ENCODE peak calls at places on chromosomes 12 and 14, in five cellular contexts. Y is neural progenitor cell, J is esophagus muscularis mucosa, B is uterus, E is dorsolateral prefrontal cortex. L is an unnamed sample.

GRCh38 chr14:54754116-54754622 is 148.5 kb downstream of the GCH1 start:
- DNase-seq in E (no peak), B (no peak), Y (no peak), J (no peak), L (no peak)

GRCh38 chr14:74955229-74955999 is at the start of gene PGF:
- DNase-seq in Y (peak), B (peak), J (no peak), E (peak), L (no peak)

GRCh38 chr12:101927042-101927441 is 49.7 kb downstream of the DRAM1 start:
- DNase-seq in J (no peak), E (no peak), Y (no peak), B (no peak), L (no peak)

GRCh38 chr12:104365921-104366410 is 62.4 kb downstream of the EID3 start:
- DNase-seq in B (no peak), J (no peak), Y (no peak), E (no peak), L (no peak)

GRCh38 chr14:105532111-105532623 is 5.8 kb downstream of the TMEM121 start:
- DNase-seq in B (no peak), E (no peak), J (no peak), Y (no peak), L (no peak)

GRCh38 chr12:53299101-53299453 is 418 bp upstream of the MYG1 start:
- DNase-seq in B (no peak), E (no peak), J (no peak), Y (no peak), L (no peak)

GRCh38 chr14:50620341-50620740 is 47.8 kb downstream of the SAV1 start:
- DNase-seq in J (no peak), E (no peak), B (no peak), Y (no peak), L (no peak)

GRCh38 chr14:95452890-95453712 is 63.3 kb downstream of the SYNE3 start:
- DNase-seq in E (no peak), B (no peak), Y (peak), J (no peak), L (no peak)

GRCh38 chr14:73887116-73887490 is 444 bp downstream of the ZNF410 start:
- DNase-seq in B (no peak), J (no peak), E (no peak), Y (no peak), L (no peak)

GRCh38 chr12:26789731-26790644 is 43.0 kb downstream of the ITPR2 start:
- DNase-seq in Y (no peak), J (no peak), B (no peak), E (no peak), L (no peak)

GRCh38 chr12:32032205-32032810 is 73.1 kb downstream of the RESF1 start:
- DNase-seq in B (no peak), J (no peak), Y (no peak), E (no peak), L (no peak)

GRCh38 chr12:127411141-127411915 is 855.6 kb upstream of the TMEM132C start:
- DNase-seq in B (no peak), E (no peak), J (no peak), Y (no peak), L (no peak)

GRCh38 chr12:25427328-25428249 is 125.5 kb downstream of the LMNTD1 start:
- DNase-seq in B (no peak), J (no peak), E (no peak), Y (no peak), L (no peak)

GRCh38 chr14:55336161-55336560 is 64.9 kb downstream of the FBXO34 start:
- DNase-seq in J (no peak), E (no peak), B (no peak), Y (no peak), L (no peak)

DNA sequence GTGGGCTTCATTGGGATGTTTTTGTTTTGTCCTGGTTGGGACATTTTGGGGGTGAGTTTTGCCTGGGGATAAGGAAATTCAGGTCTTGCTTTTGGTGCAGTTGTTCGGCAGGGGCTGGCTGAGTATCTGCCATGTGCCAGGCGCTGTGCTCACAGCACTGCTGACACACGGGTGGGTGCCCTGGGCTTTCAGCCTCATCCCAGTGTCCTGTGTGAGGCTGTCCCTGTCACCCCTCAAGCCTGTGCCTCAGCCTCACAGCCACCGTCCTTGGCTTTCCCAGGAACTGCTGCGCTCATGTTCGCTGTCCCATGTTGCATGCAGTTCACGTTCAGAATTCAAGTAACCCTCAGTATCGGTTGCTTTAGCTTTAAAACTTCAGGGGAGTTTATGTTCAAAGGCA is 24.9 kb downstream of the XRCC3 start:
- DNase-seq in E (no peak), Y (no peak), B (no peak), J (no peak), L (no peak)
- TF ChIP-seq CTCF in E (no peak), Y (no peak), B (no peak), J (no peak), L (no peak)

GRCh38 chr14:59356298-59356697 is 108.9 kb downstream of the GPR135 start:
- DNase-seq in J (no peak), E (no peak), Y (no peak), B (no peak), L (no peak)

GRCh38 chr14:59354666-59355065 is 110.5 kb downstream of the GPR135 start:
- DNase-seq in B (no peak), E (no peak), Y (no peak), J (no peak), L (no peak)

GRCh38 chr14:59356783-59357182 is 108.4 kb downstream of the GPR135 start:
- DNase-seq in J (no peak), Y (no peak), B (no peak), E (no peak), L (no peak)

GRCh38 chr14:59352951-59353350 is 112.2 kb downstream of the GPR135 start:
- DNase-seq in E (no peak), B (no peak), Y (no peak), J (no peak), L (no peak)

DNA sequence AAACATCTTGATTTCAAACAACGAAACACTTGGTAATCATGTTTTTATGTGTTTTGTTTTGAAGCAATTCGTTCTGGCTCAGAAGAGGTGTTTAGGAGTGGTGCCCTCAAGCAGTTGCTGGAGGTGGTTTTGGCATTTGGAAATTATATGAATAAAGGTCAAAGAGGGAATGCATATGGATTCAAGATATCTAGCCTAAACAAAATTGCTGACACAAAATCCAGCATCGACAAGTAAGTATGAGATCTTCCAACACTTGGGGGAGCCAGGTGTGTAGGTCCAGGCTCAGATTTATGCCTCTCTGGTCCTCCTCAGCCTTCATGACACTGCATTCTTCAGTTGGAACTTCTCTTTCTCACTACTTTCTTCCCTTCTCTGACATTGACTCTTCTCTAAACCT is 110.1 kb downstream of the GPR135 start:
- DNase-seq in B (no peak), J (no peak), Y (no peak), E (no peak), L (no peak)
- TF ChIP-seq CTCF in B (no peak), J (no peak), Y (no peak), E (no peak), L (no peak)

DNA sequence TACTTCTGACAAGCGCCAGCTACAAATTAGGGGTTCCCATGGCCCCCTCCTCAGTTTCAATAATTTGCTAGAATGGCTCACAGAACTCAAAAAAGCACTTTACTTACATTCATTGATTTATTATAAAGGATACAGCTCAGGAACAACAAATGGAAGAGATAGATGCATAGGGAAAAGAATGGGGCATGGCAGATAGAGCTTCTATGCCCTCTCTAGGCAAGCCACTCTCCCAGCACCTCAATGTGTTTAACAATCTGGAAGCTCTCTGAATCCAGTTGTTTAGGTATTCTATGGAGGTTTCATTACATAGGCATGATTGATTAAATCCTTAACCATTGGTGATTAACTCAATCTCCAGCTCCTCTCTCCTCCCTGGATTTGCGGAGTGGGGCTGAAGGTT is 184.5 kb upstream of the DAAM1 start:
- DNase-seq in Y (peak), B (no peak), E (no peak), J (no peak), L (no peak)
- TF ChIP-seq CTCF in Y (no peak), B (no peak), E (no peak), J (no peak), L (peak)

GRCh38 chr12:15206831-15207394 is 14.3 kb downstream of the RERG start:
- DNase-seq in E (no peak), J (no peak), B (no peak), Y (no peak), L (no peak)

GRCh38 chr12:15206338-15206737 is 14.9 kb downstream of the RERG start:
- DNase-seq in E (no peak), Y (no peak), J (no peak), B (no peak), L (no peak)

GRCh38 chr12:15208871-15209656 is 12.2 kb downstream of the RERG start:
- DNase-seq in B (no peak), Y (no peak), E (no peak), J (no peak), L (no peak)

GRCh38 chr12:15209782-15210181 is 11.4 kb downstream of the RERG start:
- DNase-seq in J (no peak), E (no peak), B (no peak), Y (no peak), L (no peak)

GRCh38 chr12:15208140-15208539 is 13.1 kb downstream of the RERG start:
- DNase-seq in E (no peak), Y (no peak), B (no peak), J (no peak), L (no peak)
- TF ChIP-seq CTCF in E (no peak), Y (peak), B (peak), J (peak), L (peak)

L was measured in osteocyte.